ENCODE peak calls at places on chromosomes 6 and 20, in four cellular contexts. C is HepG2, O is GM12878, G is K562. B is an unnamed sample.

GRCh38 chr6:118103381-118104105 is 196.5 kb downstream of the SLC35F1 start:
- DNase-seq in C (no peak), O (no peak), G (no peak), B (no peak)

GRCh38 chr20:19492116-19492515 is 265.9 kb upstream of the RIN2 start:
- DNase-seq in C (no peak), O (no peak), G (no peak), B (no peak)

GRCh38 chr6:129131282-129131681 is 248.3 kb downstream of the LAMA2 start:
- DNase-seq in C (no peak), O (no peak), G (no peak), B (no peak)

GRCh38 chr6:9697263-9697931 is 717.5 kb downstream of the TFAP2A start:
- DNase-seq in C (no peak), O (no peak), G (no peak), B (no peak)

GRCh38 chr6:105278813-105279212 is 99.0 kb upstream of the POPDC3 start:
- DNase-seq in C (no peak), O (no peak), G (no peak), B (no peak)

GRCh38 chr6:7540595-7540994 is 876 bp upstream of the DSP start:
- DNase-seq in C (no peak), O (no peak), G (no peak), B (peak; percentile 22)

GRCh38 chr20:8213831-8214587 is 81.9 kb downstream of the PLCB1 start:
- DNase-seq in C (no peak), O (peak; percentile 47), G (no peak), B (no peak)

GRCh38 chr6:2542858-2543218 is 207.9 kb downstream of the MYLK4 start:
- DNase-seq in C (peak; percentile 77), O (peak; percentile 64), G (peak; percentile 87), B (no peak)

GRCh38 chr6:160029525-160029924 is 60.6 kb downstream of the IGF2R start:
- DNase-seq in C (no peak), O (no peak), G (no peak), B (no peak)

GRCh38 chr6:166333172-166333995 is 9.0 kb downstream of the SFT2D1 start:
- DNase-seq in C (no peak), O (peak; percentile 73), G (no peak), B (no peak)

GRCh38 chr6:156379946-156380707 is 397.1 kb upstream of the ARID1B start:
- DNase-seq in C (no peak), O (no peak), G (no peak), B (peak; percentile 49)

GRCh38 chr6:142853244-142854180 is 91.5 kb downstream of the HIVEP2 start:
- DNase-seq in C (no peak), O (no peak), G (no peak), B (no peak)

GRCh38 chr6:16181429-16182359 is 52.8 kb downstream of the MYLIP start:
- DNase-seq in C (no peak), O (no peak), G (no peak), B (no peak)

GRCh38 chr6:72811971-72812421 is 190.1 kb downstream of the KCNQ5 start:
- DNase-seq in C (no peak), O (no peak), G (no peak), B (no peak)

GRCh38 chr20:58986968-58987517 is 6.0 kb downstream of the NELFCD start:
- DNase-seq in C (no peak), O (no peak), G (no peak), B (no peak)

GRCh38 chr6:122276637-122277036 is 122.8 kb upstream of the HSF2 start:
- DNase-seq in C (no peak), O (no peak), G (no peak), B (no peak)

GRCh38 chr6:43095939-43096338 is 19.8 kb downstream of the PTK7 start:
- DNase-seq in C (no peak), O (no peak), G (peak; percentile 29), B (no peak)

GRCh38 chr6:170445487-170445886 is 107.6 kb downstream of the PSMB1 start:
- DNase-seq in C (no peak), O (no peak), G (no peak), B (no peak)

GRCh38 chr6:26304213-26305096 is 60.5 kb upstream of the BTN3A2 start:
- DNase-seq in C (no peak), O (no peak), G (peak; percentile 87), B (no peak)

GRCh38 chr6:141309295-141309694 is 823.4 kb upstream of the GJE1 start:
- DNase-seq in C (peak; percentile 3), O (no peak), G (no peak), B (no peak)

GRCh38 chr6:51513891-51514290 is 573.5 kb downstream of the PKHD1 start:
- DNase-seq in C (no peak), O (no peak), G (no peak), B (no peak)

GRCh38 chr6:2231438-2231837 is 14.0 kb downstream of the GMDS start:
- DNase-seq in C (no peak), O (no peak), G (no peak), B (no peak)

GRCh38 chr20:61502433-61502832 is 250.4 kb downstream of the CDH4 start:
- DNase-seq in C (no peak), O (no peak), G (no peak), B (no peak)

GRCh38 chr6:106128981-106129761 is 43.0 kb downstream of the PRDM1 start:
- DNase-seq in C (no peak), O (no peak), G (no peak), B (no peak)

GRCh38 chr20:49999329-49999728 is 16.5 kb downstream of the SNAI1 start:
- DNase-seq in C (no peak), O (peak; percentile 51), G (no peak), B (no peak)

GRCh38 chr6:12115492-12115891 is 103.4 kb downstream of the HIVEP1 start:
- DNase-seq in C (no peak), O (no peak), G (no peak), B (no peak)

GRCh38 chr6:11522819-11523218 is 14.7 kb upstream of the TMEM170B start:
- DNase-seq in C (no peak), O (no peak), G (no peak), B (no peak)

GRCh38 chr6:30740993-30741784 is 1.3 kb downstream of the FLOT1 start:
- DNase-seq in C (no peak), O (no peak), G (no peak), B (no peak)

GRCh38 chr6:158706369-158706982 is 56.6 kb downstream of the SYTL3 start:
- DNase-seq in C (peak; percentile 52), O (no peak), G (peak; percentile 76), B (peak; percentile 75)

GRCh38 chr20:45173531-45173930 is 1.2 kb upstream of the PI3 start:
- DNase-seq in C (no peak), O (no peak), G (no peak), B (no peak)

GRCh38 chr20:32325706-32326506 is 32.2 kb upstream of the ASXL1 start:
- DNase-seq in C (peak; percentile 99), O (no peak), G (peak; percentile 58), B (no peak)

GRCh38 chr6:54800201-54800600 is 46.4 kb upstream of the FAM83B start:
- DNase-seq in C (no peak), O (no peak), G (no peak), B (no peak)

GRCh38 chr6:46867411-46867810 is 54.3 kb downstream of the ADGRF5 start:
- DNase-seq in C (no peak), O (no peak), G (no peak), B (no peak)

GRCh38 chr6:46863791-46864190 is 57.9 kb downstream of the ADGRF5 start:
- DNase-seq in C (no peak), O (no peak), G (no peak), B (no peak)

GRCh38 chr6:46865221-46865620 is 56.5 kb downstream of the ADGRF5 start:
- DNase-seq in C (no peak), O (no peak), G (no peak), B (no peak)

GRCh38 chr6:46862381-46862780 is 59.4 kb downstream of the ADGRF5 start:
- DNase-seq in C (no peak), O (no peak), G (no peak), B (no peak)
- TF ChIP-seq TARDBP in C (no peak), O (no peak), G (no peak), B (no peak)

GRCh38 chr6:148831531-148831930 is 84.7 kb downstream of the UST start:
- DNase-seq in C (no peak), O (no peak), G (no peak), B (no peak)

GRCh38 chr6:148831064-148831463 is 84.2 kb downstream of the UST start:
- DNase-seq in C (no peak), O (no peak), G (no peak), B (no peak)

GRCh38 chr6:148829415-148830101 is 82.7 kb downstream of the UST start:
- DNase-seq in C (no peak), O (no peak), G (no peak), B (no peak)

GRCh38 chr6:148828047-148828446 is 81.2 kb downstream of the UST start:
- DNase-seq in C (no peak), O (no peak), G (no peak), B (no peak)

DNA sequence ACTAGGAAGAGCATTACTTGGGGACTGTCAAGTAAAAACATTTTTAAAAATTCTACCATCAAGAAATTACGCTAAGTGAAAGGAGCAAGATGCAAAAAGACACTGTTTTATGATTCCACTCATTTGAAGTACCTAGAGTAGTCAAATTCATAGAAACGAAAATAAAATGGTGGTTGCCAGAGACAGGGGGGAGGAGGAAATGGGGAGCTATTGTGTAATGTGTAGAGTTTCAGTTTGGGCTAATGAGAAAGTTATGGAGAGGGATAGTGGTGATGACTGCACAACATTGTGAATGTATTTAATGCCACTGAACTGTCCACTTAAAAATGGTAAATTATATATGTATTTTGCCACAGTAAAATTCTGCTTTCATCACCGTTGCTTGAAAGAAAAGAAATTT is 83.8 kb downstream of the UST start:
- DNase-seq in C (no peak), O (no peak), G (no peak), B (no peak)
- TF ChIP-seq FOXM1 in C (no peak), O (no peak), G (no peak), B (no peak)

GRCh38 chr6:101290346-101290745 is 103.2 kb upstream of the GRIK2 start:
- DNase-seq in C (no peak), O (no peak), G (no peak), B (no peak)

GRCh38 chr6:101296184-101296583 is 97.3 kb upstream of the GRIK2 start:
- DNase-seq in C (no peak), O (no peak), G (no peak), B (no peak)

GRCh38 chr6:101294051-101294638 is 99.4 kb upstream of the GRIK2 start:
- DNase-seq in C (no peak), O (no peak), G (no peak), B (no peak)

GRCh38 chr6:101294676-101295075 is 98.8 kb upstream of the GRIK2 start:
- DNase-seq in C (no peak), O (no peak), G (no peak), B (no peak)
- TF ChIP-seq TARDBP in C (no peak), O (no peak), G (no peak), B (no peak)

GRCh38 chr6:152399409-152399808 is 237.8 kb downstream of the SYNE1 start:
- DNase-seq in C (no peak), O (no peak), G (no peak), B (no peak)
- TF ChIP-seq FOXM1 in C (no peak), O (no peak), G (no peak), B (no peak)

DNA sequence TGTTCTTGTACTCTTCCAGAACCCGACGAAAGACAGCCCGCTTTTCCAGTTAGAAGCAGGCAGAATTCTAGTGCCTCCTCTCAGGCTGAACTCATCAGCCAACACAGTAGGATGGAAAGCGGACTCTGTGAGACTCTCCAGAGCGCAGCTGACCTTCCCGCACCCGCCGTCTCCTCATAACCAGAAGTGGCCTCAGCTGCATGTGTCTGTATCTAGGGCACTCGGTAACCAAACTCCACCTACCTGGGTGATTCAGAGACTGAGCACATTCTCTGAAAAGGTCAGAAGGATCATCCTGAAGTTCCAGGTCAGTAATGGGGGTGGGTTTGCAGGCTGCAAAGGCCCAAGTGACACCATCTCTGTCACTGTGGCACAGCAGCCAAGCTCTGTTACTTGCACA is 66.7 kb upstream of the NFATC2 start:
- DNase-seq in C (no peak), O (no peak), G (no peak), B (no peak)
- TF ChIP-seq TARDBP in C (no peak), O (no peak), G (no peak), B (no peak)